ENCODE peak calls at places on chromosomes 5 and 9, in six cellular contexts. L, V, Q, P, R and F are unnamed samples.

GRCh38 chr9:91180930-91181268 is 180.8 kb downstream of the AUH start:
- DNase-seq in L (no peak), V (no peak), Q (no peak), P (no peak), R (no peak), F (no peak)

GRCh38 chr5:173890195-173890951 is 2.2 kb downstream of the CPEB4 start:
- DNase-seq in L (peak), V (no peak), Q (no peak), P (no peak), R (no peak), F (no peak)

GRCh38 chr5:4185127-4185526 is 589.5 kb downstream of the IRX1 start:
- DNase-seq in L (no peak), V (no peak), Q (no peak), P (no peak), R (no peak), F (no peak)

GRCh38 chr9:2126331-2126789 is 111.2 kb downstream of the SMARCA2 start:
- DNase-seq in L (no peak), V (no peak), Q (no peak), P (no peak), R (no peak), F (no peak)

GRCh38 chr5:75885849-75886596 is 168.8 kb upstream of the POC5 start:
- DNase-seq in L (no peak), V (no peak), Q (no peak), P (no peak), R (no peak), F (no peak)

GRCh38 chr5:158236511-158237335 is 377.8 kb upstream of the CLINT1 start:
- DNase-seq in L (no peak), V (no peak), Q (no peak), P (no peak), R (no peak), F (no peak)

GRCh38 chr5:76337949-76338589 is 65.0 kb upstream of the IQGAP2 start:
- DNase-seq in L (no peak), V (no peak), Q (peak), P (peak), R (peak), F (peak)

GRCh38 chr9:69455311-69455710 is 130.3 kb downstream of the ENTREP1 start:
- DNase-seq in L (peak), V (no peak), Q (no peak), P (no peak), R (no peak), F (no peak)

GRCh38 chr5:154198611-154199230 is 8.2 kb downstream of the GALNT10 start:
- DNase-seq in L (no peak), V (no peak), Q (peak), P (no peak), R (peak), F (no peak)

GRCh38 chr5:56384186-56384585 is 151.1 kb upstream of the ANKRD55 start:
- DNase-seq in L (no peak), V (no peak), Q (no peak), P (no peak), R (no peak), F (no peak)

GRCh38 chr9:130359819-130360218 is 84.9 kb upstream of the ASS1 start:
- DNase-seq in L (no peak), V (no peak), Q (no peak), P (no peak), R (no peak), F (no peak)

GRCh38 chr5:128121679-128122078 is 38.1 kb downstream of the SLC12A2 start:
- DNase-seq in L (no peak), V (no peak), Q (no peak), P (no peak), R (no peak), F (peak)

GRCh38 chr9:114953917-114954316 is 23.5 kb upstream of the TNFSF8 start:
- DNase-seq in L (no peak), V (no peak), Q (no peak), P (no peak), R (peak), F (peak)

GRCh38 chr9:29691758-29692407 is 2118.6 kb upstream of the C9orf72 start:
- DNase-seq in L (peak), V (no peak), Q (no peak), P (no peak), R (no peak), F (no peak)

GRCh38 chr5:103808464-103809106 is 246.0 kb upstream of the NUDT12 start:
- DNase-seq in L (peak), V (no peak), Q (peak), P (no peak), R (peak), F (no peak)

GRCh38 chr9:131478421-131478868 is 24.3 kb upstream of the POMT1 start:
- DNase-seq in L (peak), V (no peak), Q (no peak), P (peak), R (no peak), F (no peak)

GRCh38 chr9:82170871-82171270 is 182.3 kb downstream of the SPATA31D1 start:
- DNase-seq in L (no peak), V (no peak), Q (no peak), P (no peak), R (no peak), F (no peak)

GRCh38 chr5:39341934-39342333 is 22.4 kb downstream of the C9 start:
- DNase-seq in L (no peak), V (no peak), Q (no peak), P (no peak), R (no peak), F (no peak)

GRCh38 chr9:115118471-115119156 is 657 bp upstream of the TNC start:
- DNase-seq in L (peak), V (no peak), Q (peak), P (no peak), R (peak), F (peak)

GRCh38 chr9:105341784-105342183 is 97.3 kb downstream of the SLC44A1 start:
- DNase-seq in L (no peak), V (no peak), Q (peak), P (no peak), R (no peak), F (no peak)

GRCh38 chr5:1752881-1753280 is 46.8 kb downstream of the MRPL36 start:
- DNase-seq in L (no peak), V (no peak), Q (no peak), P (no peak), R (no peak), F (peak)

GRCh38 chr9:105132576-105132975 is 111.9 kb upstream of the SLC44A1 start:
- DNase-seq in L (no peak), V (no peak), Q (peak), P (no peak), R (peak), F (no peak)

GRCh38 chr9:136093995-136094881 is 851 bp downstream of the NACC2 start:
- DNase-seq in L (no peak), V (peak), Q (no peak), P (no peak), R (no peak), F (no peak)

GRCh38 chr5:115815693-115816225 is 700 bp downstream of the CDO1 start:
- DNase-seq in L (no peak), V (no peak), Q (no peak), P (no peak), R (no peak), F (no peak)

GRCh38 chr5:57054135-57054534 is 102.2 kb upstream of the MIER3 start:
- DNase-seq in L (no peak), V (no peak), Q (no peak), P (no peak), R (no peak), F (no peak)

GRCh38 chr9:134908524-134909364 is 9.0 kb downstream of the FCN1 start:
- DNase-seq in L (no peak), V (no peak), Q (no peak), P (no peak), R (no peak), F (no peak)

GRCh38 chr5:129063483-129064136 is 30.9 kb upstream of the ISOC1 start:
- DNase-seq in L (peak), V (no peak), Q (no peak), P (no peak), R (no peak), F (no peak)

GRCh38 chr9:130933114-130934046 is 5.7 kb downstream of the FIBCD1 start:
- DNase-seq in L (no peak), V (no peak), Q (no peak), P (no peak), R (no peak), F (no peak)

GRCh38 chr5:76695336-76695735 is 20.6 kb upstream of the F2R start:
- DNase-seq in L (no peak), V (no peak), Q (no peak), P (no peak), R (no peak), F (no peak)

GRCh38 chr5:21646469-21646868 is 1206.7 kb downstream of the CDH12 start:
- DNase-seq in L (no peak), V (no peak), Q (no peak), P (no peak), R (no peak), F (no peak)